ENCODE peak calls at places on chromosomes 1 and 21, in seven cellular contexts. One of them, this sample, is unnamed.

GRCh38 chr1:218728994-218729393 is 383.9 kb downstream of the TGFB2 start:
- DNase-seq in smooth muscle cell of the brain vasculature: no peak
- DNase-seq in ACHN: no peak
- DNase-seq in ovary: no peak
- DNase-seq in type B pancreatic cell: no peak
- DNase-seq in activated T-cell treated with anti-CD3 and anti-CD28 coated beads for 48 hours: no peak
- DNase-seq in NCI-H1417: no peak
- DNase-seq in this sample: no peak

GRCh38 chr1:202122639-202123335 is at the start of gene GPR37L1:
- DNase-seq in smooth muscle cell of the brain vasculature: no peak
- DNase-seq in ACHN: peak; percentile 80
- DNase-seq in ovary: peak; percentile 60
- DNase-seq in type B pancreatic cell: no peak
- DNase-seq in activated T-cell treated with anti-CD3 and anti-CD28 coated beads for 48 hours: no peak
- DNase-seq in NCI-H1417: no peak
- DNase-seq in this sample: peak; percentile 62

GRCh38 chr1:167173516-167174184 is 47.0 kb upstream of the POU2F1 start:
- DNase-seq in smooth muscle cell of the brain vasculature: peak; percentile 62
- DNase-seq in ACHN: peak; percentile 32
- DNase-seq in ovary: no peak
- DNase-seq in type B pancreatic cell: no peak
- DNase-seq in activated T-cell treated with anti-CD3 and anti-CD28 coated beads for 48 hours: no peak
- DNase-seq in NCI-H1417: no peak
- DNase-seq in this sample: no peak

GRCh38 chr1:24724345-24725208 is 20.7 kb upstream of the CLIC4 start:
- DNase-seq in smooth muscle cell of the brain vasculature: peak; percentile 99
- DNase-seq in ACHN: no peak
- DNase-seq in ovary: peak; percentile 63
- DNase-seq in type B pancreatic cell: no peak
- DNase-seq in activated T-cell treated with anti-CD3 and anti-CD28 coated beads for 48 hours: no peak
- DNase-seq in NCI-H1417: no peak
- DNase-seq in this sample: no peak

GRCh38 chr21:35256468-35256988 is 207.4 kb upstream of the RUNX1 start:
- DNase-seq in smooth muscle cell of the brain vasculature: peak; percentile 95
- DNase-seq in ACHN: peak; percentile 93
- DNase-seq in ovary: peak; percentile 85
- DNase-seq in type B pancreatic cell: no peak
- DNase-seq in activated T-cell treated with anti-CD3 and anti-CD28 coated beads for 48 hours: no peak
- DNase-seq in NCI-H1417: peak; percentile 96
- DNase-seq in this sample: peak; percentile 88

GRCh38 chr1:58573705-58574591 is 3.1 kb downstream of the TACSTD2 start:
- DNase-seq in smooth muscle cell of the brain vasculature: no peak
- DNase-seq in ACHN: peak; percentile 6
- DNase-seq in ovary: no peak
- DNase-seq in type B pancreatic cell: no peak
- DNase-seq in activated T-cell treated with anti-CD3 and anti-CD28 coated beads for 48 hours: no peak
- DNase-seq in NCI-H1417: no peak
- DNase-seq in this sample: no peak

GRCh38 chr1:62398377-62398776 is 38.5 kb upstream of the USP1 start:
- DNase-seq in smooth muscle cell of the brain vasculature: no peak
- DNase-seq in ACHN: no peak
- DNase-seq in ovary: no peak
- DNase-seq in type B pancreatic cell: no peak
- DNase-seq in activated T-cell treated with anti-CD3 and anti-CD28 coated beads for 48 hours: no peak
- DNase-seq in NCI-H1417: no peak
- DNase-seq in this sample: no peak

GRCh38 chr21:31255846-31256395 is 88.1 kb downstream of the TIAM1 start:
- DNase-seq in smooth muscle cell of the brain vasculature: no peak
- DNase-seq in ACHN: no peak
- DNase-seq in ovary: no peak
- DNase-seq in type B pancreatic cell: no peak
- DNase-seq in activated T-cell treated with anti-CD3 and anti-CD28 coated beads for 48 hours: no peak
- DNase-seq in NCI-H1417: no peak
- DNase-seq in this sample: no peak

GRCh38 chr1:53356637-53357036 is 28.8 kb upstream of the LRP8 start:
- DNase-seq in smooth muscle cell of the brain vasculature: no peak
- DNase-seq in ACHN: no peak
- DNase-seq in ovary: no peak
- DNase-seq in type B pancreatic cell: no peak
- DNase-seq in activated T-cell treated with anti-CD3 and anti-CD28 coated beads for 48 hours: no peak
- DNase-seq in NCI-H1417: no peak
- DNase-seq in this sample: no peak

GRCh38 chr1:172895050-172895460 is 155.7 kb downstream of the TNFSF18 start:
- DNase-seq in smooth muscle cell of the brain vasculature: no peak
- DNase-seq in ACHN: peak; percentile 44
- DNase-seq in ovary: no peak
- DNase-seq in type B pancreatic cell: no peak
- DNase-seq in activated T-cell treated with anti-CD3 and anti-CD28 coated beads for 48 hours: no peak
- DNase-seq in NCI-H1417: no peak
- DNase-seq in this sample: no peak

GRCh38 chr1:247266053-247266452 is 10.2 kb downstream of the VN1R5 start:
- DNase-seq in smooth muscle cell of the brain vasculature: no peak
- DNase-seq in ACHN: no peak
- DNase-seq in ovary: no peak
- DNase-seq in type B pancreatic cell: no peak
- DNase-seq in activated T-cell treated with anti-CD3 and anti-CD28 coated beads for 48 hours: no peak
- DNase-seq in NCI-H1417: no peak
- DNase-seq in this sample: no peak

GRCh38 chr1:67601539-67601938 is 83.5 kb upstream of the GADD45A start:
- DNase-seq in smooth muscle cell of the brain vasculature: no peak
- DNase-seq in ACHN: no peak
- DNase-seq in ovary: no peak
- DNase-seq in type B pancreatic cell: no peak
- DNase-seq in activated T-cell treated with anti-CD3 and anti-CD28 coated beads for 48 hours: no peak
- DNase-seq in NCI-H1417: no peak
- DNase-seq in this sample: no peak

GRCh38 chr1:211643324-211644212 is 31.9 kb downstream of the NEK2 start:
- DNase-seq in smooth muscle cell of the brain vasculature: no peak
- DNase-seq in ACHN: peak; percentile 42
- DNase-seq in ovary: peak; percentile 72
- DNase-seq in type B pancreatic cell: no peak
- DNase-seq in activated T-cell treated with anti-CD3 and anti-CD28 coated beads for 48 hours: no peak
- DNase-seq in NCI-H1417: peak; percentile 57
- DNase-seq in this sample: peak; percentile 87

GRCh38 chr1:88683516-88683847 is 591 bp upstream of the PKN2 start:
- DNase-seq in smooth muscle cell of the brain vasculature: no peak
- DNase-seq in ACHN: peak; percentile 59
- DNase-seq in ovary: peak; percentile 49
- DNase-seq in type B pancreatic cell: no peak
- DNase-seq in activated T-cell treated with anti-CD3 and anti-CD28 coated beads for 48 hours: peak; percentile 26
- DNase-seq in NCI-H1417: peak; percentile 58
- DNase-seq in this sample: peak; percentile 63

GRCh38 chr1:208939545-208940085 is 643.9 kb upstream of the CAMK1G start:
- DNase-seq in smooth muscle cell of the brain vasculature: no peak
- DNase-seq in ACHN: no peak
- DNase-seq in ovary: no peak
- DNase-seq in type B pancreatic cell: no peak
- DNase-seq in activated T-cell treated with anti-CD3 and anti-CD28 coated beads for 48 hours: no peak
- DNase-seq in NCI-H1417: no peak
- DNase-seq in this sample: no peak

GRCh38 chr1:226064816-226065248 is 2.3 kb downstream of the H3-3A start:
- DNase-seq in smooth muscle cell of the brain vasculature: no peak
- DNase-seq in ACHN: peak; percentile 67
- DNase-seq in ovary: no peak
- DNase-seq in type B pancreatic cell: no peak
- DNase-seq in activated T-cell treated with anti-CD3 and anti-CD28 coated beads for 48 hours: no peak
- DNase-seq in NCI-H1417: no peak
- DNase-seq in this sample: peak; percentile 48